ENCODE peak calls at places on chromosomes 13 and 19, in five cellular contexts. E is GM12892, M is Peyer's patch, U is transverse colon, W is heart left ventricle. H is an unnamed sample.

GRCh38 chr19:28324275-28325060 is 888.5 kb downstream of the UQCRFS1 start:
- DNase-seq in W (no peak), M (no peak), E (no peak), U (no peak), H (no peak)

GRCh38 chr19:35556846-35557538 is 6.5 kb downstream of the ATP4A start:
- DNase-seq in U (no peak), E (no peak), M (no peak), W (no peak), H (no peak)

GRCh38 chr13:112342841-112343361 is 33.3 kb upstream of the SPACA7 start:
- DNase-seq in M (no peak), E (no peak), W (no peak), U (no peak), H (no peak)

GRCh38 chr19:42401365-42402303 is 11.5 kb upstream of the CNFN start:
- DNase-seq in W (peak; percentile 87), U (peak; percentile 83), E (peak; percentile 67), M (peak; percentile 94), H (peak; percentile 71)

GRCh38 chr13:33139186-33139585 is 123.0 kb downstream of the KL start:
- DNase-seq in M (no peak), W (peak; percentile 65), U (peak; percentile 42), E (no peak), H (no peak)

GRCh38 chr19:19385900-19386339 is 19.6 kb upstream of the GATAD2A start:
- DNase-seq in U (no peak), M (peak; percentile 52), E (no peak), W (no peak), H (peak; percentile 47)

GRCh38 chr19:29467824-29468401 is 57.9 kb upstream of the VSTM2B start:
- DNase-seq in U (no peak), W (no peak), M (no peak), E (no peak), H (no peak)

GRCh38 chr19:3397266-3398022 is 31.1 kb downstream of the NFIC start:
- DNase-seq in W (no peak), M (no peak), U (peak; percentile 44), E (no peak), H (peak; percentile 55)

GRCh38 chr19:29442094-29442493 is 83.7 kb upstream of the VSTM2B start:
- DNase-seq in E (no peak), M (no peak), W (no peak), U (no peak), H (no peak)

GRCh38 chr19:616732-617526 is 16.4 kb downstream of the POLRMT start:
- DNase-seq in W (no peak), E (no peak), M (no peak), U (no peak), H (no peak)

DNA sequence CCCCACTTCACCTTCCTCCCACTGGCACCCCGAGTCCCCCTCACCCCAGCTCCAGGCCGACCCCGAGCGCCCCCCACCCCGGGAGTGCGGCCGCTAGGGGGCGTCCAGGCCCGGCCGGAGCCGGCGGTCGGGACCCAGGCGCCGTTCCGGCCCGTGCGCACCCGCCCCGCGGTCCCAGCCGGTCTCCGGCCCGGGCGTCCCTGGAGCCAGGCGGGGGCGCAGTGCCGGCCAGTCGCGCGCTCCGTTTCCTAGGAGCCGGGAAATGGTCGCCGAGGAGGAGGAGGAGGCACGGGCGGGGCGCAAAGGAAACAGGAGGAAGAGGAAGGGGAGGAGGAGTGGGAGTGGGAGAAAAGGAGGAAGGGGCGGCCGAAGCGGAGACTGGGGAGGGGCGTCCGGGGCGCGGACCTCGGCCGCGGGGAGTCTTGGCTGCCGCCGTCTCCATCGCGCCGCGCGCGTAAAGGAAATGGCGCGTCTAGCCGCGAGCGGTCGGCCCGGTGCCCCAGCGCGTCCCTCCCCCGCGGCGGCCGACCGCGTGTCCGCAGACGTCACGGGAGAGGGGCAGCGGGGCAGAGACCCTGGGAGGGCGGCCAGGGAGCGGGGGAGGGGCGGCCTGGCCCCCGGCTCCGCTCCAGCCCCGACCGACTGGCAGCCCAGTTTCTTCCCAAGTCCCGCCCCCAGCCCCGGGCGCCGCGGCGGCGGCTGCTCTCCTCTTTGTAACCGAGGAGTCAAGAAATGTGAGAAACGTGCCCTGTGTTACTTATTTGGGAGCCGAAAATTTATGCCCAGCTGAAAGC is 1.1 kb upstream of the KCTD15 start:
- DNase-seq in E (peak; percentile 61), U (peak; percentile 82), M (no peak), W (peak; percentile 93), H (peak; percentile 86)
- TF ChIP-seq POLR2A in E (no peak), U (peak; percentile 58), M (peak; percentile 12), W (no peak), H (no peak)

GRCh38 chr13:39037410-39037879 is 444 bp downstream of the PROSER1 start:
- DNase-seq in E (no peak), U (no peak), W (no peak), M (no peak), H (peak; percentile 29)

GRCh38 chr13:39038569-39038898 is 278 bp downstream of the NHLRC3 start:
- DNase-seq in M (peak; percentile 44), U (peak; percentile 35), E (no peak), W (no peak), H (no peak)

GRCh38 chr13:39036212-39036611 is 1.7 kb downstream of the PROSER1 start:
- DNase-seq in M (no peak), U (peak; percentile 21), W (no peak), E (no peak), H (no peak)

GRCh38 chr13:39039033-39039432 is 777 bp downstream of the NHLRC3 start:
- DNase-seq in W (no peak), M (no peak), U (no peak), E (no peak), H (no peak)

GRCh38 chr13:39037880-39038568 is at the start of the genes NHLRC3 and PROSER1:
- DNase-seq in W (peak; percentile 91), U (peak; percentile 92), M (peak; percentile 86), E (peak; percentile 27), H (peak; percentile 50)
- TF ChIP-seq POLR2A in W (no peak), U (peak; percentile 49), M (peak; percentile 48), E (peak; percentile 68), H (peak; percentile 46)

GRCh38 chr13:97142452-97142851 is 79.7 kb upstream of the MBNL2 start:
- DNase-seq in W (peak; percentile 65), U (peak; percentile 70), E (no peak), M (no peak), H (peak; percentile 64)
- TF ChIP-seq POLR2A in W (no peak), U (peak; percentile 84), E (peak; percentile 50), M (peak; percentile 67), H (peak; percentile 54)

GRCh38 chr19:2207991-2208860 is 27.9 kb downstream of the PLEKHJ1 start:
- DNase-seq in U (peak; percentile 63), W (no peak), M (peak; percentile 74), E (peak; percentile 70), H (no peak)
- TF ChIP-seq POLR2A in U (no peak), W (no peak), M (no peak), E (no peak), H (no peak)

GRCh38 chr19:32176591-32176990 is 168.8 kb upstream of the ZNF507 start:
- DNase-seq in W (no peak), M (no peak), U (no peak), E (no peak), H (no peak)

GRCh38 chr19:32177686-32178085 is 167.7 kb upstream of the ZNF507 start:
- DNase-seq in E (no peak), U (no peak), M (no peak), W (no peak), H (no peak)

GRCh38 chr19:32178841-32179410 is 166.5 kb upstream of the ZNF507 start:
- DNase-seq in M (no peak), U (no peak), W (no peak), E (no peak), H (no peak)

GRCh38 chr19:32178401-32178800 is 167.0 kb upstream of the ZNF507 start:
- DNase-seq in E (no peak), W (no peak), M (no peak), U (no peak), H (no peak)

DNA sequence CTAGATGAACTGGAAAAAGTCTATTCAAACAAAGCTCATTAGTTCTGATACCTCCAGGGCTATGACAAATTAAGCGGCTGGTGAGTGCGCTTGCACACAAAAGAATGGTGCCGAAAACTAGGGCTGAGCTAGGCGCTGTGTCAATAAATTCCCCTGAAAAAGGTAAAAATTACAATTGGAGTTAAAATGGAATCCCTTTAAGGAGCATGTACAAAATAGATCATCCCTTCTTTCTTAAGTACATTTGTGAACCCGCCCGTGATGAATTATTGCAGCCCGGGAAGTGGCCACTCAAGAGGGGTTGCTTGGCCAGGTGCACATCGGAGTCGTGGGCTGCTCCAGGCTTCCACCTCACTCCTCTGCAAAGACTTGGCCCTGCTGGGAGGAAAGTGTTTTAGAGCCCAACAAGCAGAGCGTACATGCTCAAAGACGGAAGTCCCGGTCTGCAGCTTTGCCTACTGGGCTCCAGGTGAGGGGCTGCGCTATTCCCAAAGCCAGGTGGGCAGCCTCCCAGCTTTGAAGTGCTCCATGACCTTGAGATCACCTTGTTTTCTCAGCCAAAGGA is 164.0 kb upstream of the ZNF507 start:
- DNase-seq in U (no peak), M (no peak), E (no peak), W (no peak), H (no peak)
- TF ChIP-seq POLR2A in U (no peak), M (no peak), E (no peak), W (no peak), H (no peak)

GRCh38 chr13:24276310-24276709 is 33.1 kb upstream of the C1QTNF9 start:
- DNase-seq in W (no peak), U (no peak), M (no peak), E (no peak), H (no peak)
- TF ChIP-seq POLR2A in W (no peak), U (no peak), M (no peak), E (no peak), H (no peak)

GRCh38 chr19:17555929-17556813 is 722 bp downstream of the COLGALT1 start:
- DNase-seq in E (no peak), U (peak; percentile 81), M (peak; percentile 55), W (peak; percentile 86), H (no peak)
- TF ChIP-seq POLR2A in E (no peak), U (peak; percentile 73), M (peak; percentile 48), W (no peak), H (peak; percentile 25)

GRCh38 chr19:6199240-6199983 is 63.9 kb downstream of the ACSBG2 start:
- DNase-seq in W (peak; percentile 100), M (peak; percentile 96), E (peak; percentile 99), U (peak; percentile 100), H (peak; percentile 98)
- TF ChIP-seq POLR2A in W (no peak), M (no peak), E (peak; percentile 78), U (no peak), H (peak; percentile 78)

H was measured in H54.